ENCODE peak calls at places on chromosomes 6 and 20, in four cellular contexts. R is neural progenitor cell, A is fibroblast of lung, O is Caco-2. L is an unnamed sample.

GRCh38 chr20:52193133-52193532 is 1.6 kb upstream of the ZFP64 start:
- DNase-seq in O (peak), A (no peak), R (no peak), L (no peak)

GRCh38 chr6:33206027-33206863 is 1.8 kb downstream of the HSD17B8 start:
- DNase-seq in A (peak), O (no peak), R (no peak), L (no peak)

GRCh38 chr6:46137387-46137786 is 7.6 kb downstream of the ENPP4 start:
- DNase-seq in R (no peak), A (no peak), O (no peak), L (no peak)

GRCh38 chr20:17654649-17655285 is 27.3 kb downstream of the RRBP1 start:
- DNase-seq in R (peak), A (peak), O (no peak), L (peak)

GRCh38 chr6:17394192-17394611 is 807 bp downstream of the CAP2 start:
- DNase-seq in A (peak), O (peak), R (peak), L (peak)

GRCh38 chr6:128491041-128491642 is 29.3 kb downstream of the PTPRK start:
- DNase-seq in A (peak), O (no peak), R (peak), L (no peak)

GRCh38 chr20:16747291-16747811 is 807 bp upstream of the OTOR start:
- DNase-seq in R (no peak), A (no peak), O (no peak), L (no peak)

GRCh38 chr6:118965354-118965753 is 30.4 kb upstream of the MCM9 start:
- DNase-seq in A (no peak), O (no peak), R (no peak), L (no peak)

GRCh38 chr20:2005831-2006426 is 12.1 kb upstream of the PDYN start:
- DNase-seq in A (peak), O (peak), R (peak), L (peak)

GRCh38 chr6:20208687-20209378 is 3.4 kb downstream of the MBOAT1 start:
- DNase-seq in R (no peak), O (no peak), A (no peak), L (no peak)

GRCh38 chr20:16562259-16562658 is 11.0 kb downstream of the KIF16B start:
- DNase-seq in R (no peak), O (no peak), A (no peak), L (no peak)

GRCh38 chr6:56374841-56375369 is 127.5 kb upstream of the COL21A1 start:
- DNase-seq in O (no peak), A (peak), R (no peak), L (peak)

GRCh38 chr20:19897891-19898290 is 119.3 kb upstream of the NAA20 start:
- DNase-seq in R (no peak), O (no peak), A (no peak), L (no peak)

GRCh38 chr20:63020681-63021080 is 13.9 kb upstream of the BHLHE23 start:
- DNase-seq in A (no peak), R (no peak), O (peak), L (no peak)

GRCh38 chr6:99822741-99823512 is 171.1 kb downstream of the MCHR2 start:
- DNase-seq in A (peak), O (peak), R (peak), L (peak)

GRCh38 chr6:110020888-110021287 is 42.8 kb downstream of the GPR6 start:
- DNase-seq in O (no peak), R (no peak), A (no peak), L (no peak)

GRCh38 chr20:46021361-46022359 is 7.4 kb upstream of the SLC12A5 start:
- DNase-seq in A (no peak), O (peak), R (peak), L (peak)

GRCh38 chr20:44780226-44780625 is 30.1 kb downstream of the RIMS4 start:
- DNase-seq in A (peak), O (peak), R (peak), L (peak)

GRCh38 chr6:35078896-35079295 is 62.2 kb downstream of the TCP11 start:
- DNase-seq in A (no peak), O (peak), R (no peak), L (no peak)

GRCh38 chr20:7742479-7742878 is 197.8 kb downstream of the HAO1 start:
- DNase-seq in O (no peak), R (no peak), A (peak), L (peak)

GRCh38 chr6:123547216-123547978 is 89.4 kb downstream of the TRDN start:
- DNase-seq in R (no peak), A (no peak), O (no peak), L (no peak)

GRCh38 chr20:4059631-4060030 is 44.3 kb upstream of the RNF24 start:
- DNase-seq in O (no peak), A (no peak), R (no peak), L (no peak)

GRCh38 chr20:44734938-44735337 is 10.7 kb upstream of the KCNK15 start:
- DNase-seq in O (no peak), R (peak), A (peak), L (peak)

GRCh38 chr6:142954844-142955243 is 9.9 kb upstream of the HIVEP2 start:
- DNase-seq in R (no peak), A (no peak), O (no peak), L (no peak)

GRCh38 chr20:50735813-50736212 is 4.4 kb downstream of the PARD6B start:
- DNase-seq in O (no peak), R (no peak), A (no peak), L (no peak)

GRCh38 chr20:8399963-8400362 is 267.9 kb downstream of the PLCB1 start:
- DNase-seq in R (no peak), O (no peak), A (no peak), L (no peak)

GRCh38 chr20:63536241-63536977 is 767 bp downstream of the PTK6 start:
- DNase-seq in R (no peak), O (no peak), A (no peak), L (peak)

GRCh38 chr6:150267686-150268561 is 100.9 kb upstream of the IYD start:
- DNase-seq in A (peak), R (no peak), O (no peak), L (peak)

GRCh38 chr6:34511214-34511922 is 44.8 kb downstream of the SPDEF start:
- DNase-seq in O (no peak), A (no peak), R (no peak), L (no peak)

GRCh38 chr6:147974376-147974775 is 368.3 kb upstream of the SASH1 start:
- DNase-seq in O (no peak), R (no peak), A (peak), L (peak)

GRCh38 chr6:147972436-147972835 is 370.2 kb upstream of the SASH1 start:
- DNase-seq in O (no peak), R (no peak), A (peak), L (no peak)

GRCh38 chr6:147973806-147974205 is 368.8 kb upstream of the SASH1 start:
- DNase-seq in R (peak), O (peak), A (no peak), L (no peak)

DNA sequence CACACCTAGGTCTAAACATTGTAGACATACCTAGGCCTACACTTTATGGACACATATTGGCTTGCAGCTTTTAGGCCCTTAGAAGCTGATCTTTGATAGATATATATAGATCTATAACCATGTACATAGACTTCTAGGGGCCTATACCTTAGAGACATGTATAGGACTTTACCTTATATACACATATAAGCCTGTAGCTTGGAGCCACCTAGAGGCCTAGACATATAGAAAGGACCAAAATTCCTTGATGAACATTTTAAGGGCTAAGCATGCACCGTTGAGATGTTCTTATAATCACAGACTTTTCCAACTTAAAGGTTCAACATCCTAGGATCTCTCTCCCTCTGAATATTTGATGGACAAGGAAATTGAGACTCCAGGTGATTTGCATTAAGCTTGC is 371.7 kb upstream of the SASH1 start:
- DNase-seq in R (peak), O (no peak), A (no peak), L (peak)
- TF ChIP-seq CTCF in R (peak), O (peak), A (no peak), L (peak)

DNA sequence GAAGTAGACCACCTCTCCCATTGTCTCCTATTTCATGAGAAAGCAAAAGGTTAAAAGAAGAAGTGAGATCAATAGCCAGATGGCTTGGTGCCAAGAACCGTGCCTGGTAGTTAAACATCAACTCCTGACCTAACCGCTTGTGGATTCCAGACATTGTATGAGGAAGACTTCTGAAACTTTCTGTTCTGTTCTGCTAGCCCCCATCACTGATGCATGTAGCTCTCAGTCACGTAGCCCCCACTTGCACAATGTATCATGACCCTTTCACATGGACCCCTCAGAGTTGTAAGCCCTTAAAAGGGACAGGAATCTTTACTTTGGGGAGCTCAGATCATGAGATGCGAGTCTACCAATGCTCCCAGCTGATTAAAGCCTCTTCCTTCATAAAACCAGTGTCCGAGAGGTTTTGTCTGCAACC is 301.2 kb downstream of the RNGTT start:
- DNase-seq in R (no peak), A (no peak), O (no peak), L (no peak)
- TF ChIP-seq CTCF in R (no peak), A (no peak), O (no peak), L (no peak)

DNA sequence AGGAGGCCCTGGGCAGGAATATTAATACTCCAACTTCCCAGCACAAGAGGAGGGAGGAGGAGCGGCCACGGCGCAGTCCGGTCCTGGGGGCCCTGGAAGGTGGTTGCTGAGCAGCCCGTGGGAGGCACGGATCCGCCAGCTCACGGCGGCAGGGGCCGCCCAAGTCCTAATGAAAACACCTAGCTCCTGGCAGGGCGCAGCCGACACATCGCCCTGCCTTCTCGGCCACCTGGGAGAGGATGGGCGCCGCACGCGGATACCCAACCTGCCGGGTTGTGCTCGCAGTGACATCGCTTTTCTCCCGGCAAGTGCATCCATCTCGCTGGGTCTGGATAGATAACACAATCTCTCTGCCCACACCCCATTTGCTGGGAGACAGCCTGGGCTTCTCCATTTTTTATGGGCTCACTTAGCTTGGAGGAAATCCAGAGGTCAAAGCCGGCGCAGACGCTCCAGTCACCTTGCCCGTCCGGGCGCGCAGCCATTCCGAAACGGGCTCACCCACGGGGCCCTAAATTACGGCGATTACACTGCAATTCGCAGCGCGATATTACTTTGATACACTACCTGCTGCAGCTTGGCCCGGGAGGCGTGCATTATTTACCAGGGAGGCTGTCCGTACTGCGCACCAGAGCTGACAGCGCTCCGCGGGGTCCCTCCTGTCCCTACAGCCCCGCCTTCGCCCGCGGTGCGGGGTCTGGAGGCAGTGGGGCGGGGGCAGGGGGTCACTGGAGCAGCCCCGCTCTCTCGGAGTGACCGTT is 36.2 kb upstream of the CCDC167 start:
- DNase-seq in O (no peak), R (peak), A (no peak), L (no peak)
- TF ChIP-seq CTCF in O (no peak), R (peak), A (no peak), L (no peak)

GRCh38 chr6:81241717-81242116 is 510.8 kb downstream of the TENT5A start:
- DNase-seq in R (peak), O (no peak), A (peak), L (peak)
- TF ChIP-seq CTCF in R (peak), O (peak), A (peak), L (peak)

GRCh38 chr6:93447874-93448273 is 28.5 kb upstream of the EPHA7 start:
- DNase-seq in R (no peak), O (no peak), A (no peak), L (no peak)
- TF ChIP-seq CTCF in R (peak), O (peak), A (no peak), L (no peak)

DNA sequence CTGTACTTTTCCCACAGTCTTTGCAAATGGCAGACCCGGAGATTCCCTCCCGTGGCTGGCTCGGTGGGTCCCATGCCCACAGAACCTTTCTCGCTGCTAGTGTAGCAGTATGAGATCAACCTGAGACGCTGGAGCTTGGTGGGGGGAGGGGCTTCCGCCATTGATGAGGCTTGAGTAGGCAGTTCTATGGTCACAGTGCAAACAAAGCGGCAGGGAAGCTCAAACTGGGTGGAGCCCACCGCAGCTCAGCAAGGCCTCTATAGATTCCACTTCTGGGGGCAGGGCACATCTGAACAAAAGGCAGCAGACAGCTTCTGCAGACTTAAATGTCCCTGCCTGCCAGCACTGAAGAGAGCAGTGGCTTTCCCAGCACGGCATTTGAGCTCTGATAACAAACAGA is 186.0 kb upstream of the KCNK16 start:
- DNase-seq in R (peak), O (no peak), A (no peak), L (no peak)
- TF ChIP-seq CTCF in R (no peak), O (no peak), A (no peak), L (no peak)

L was measured in MCF 10A.